ENCODE peak calls at places on chromosome 1, in seven cellular contexts. H is LHCN-M2; R is fibroblast of lung; W is brain microvascular endothelial cell; V is astrocyte of the cerebellum; G is stimulated activated effector memory CD8-positive, alpha-beta T cell treated with anti-CD3 and anti-CD28 coated beads, Interleukin-12 subunit alpha, Interleukin-12 subunit beta, amount 100 ng/mL, for 72 hours; P is cardiac septum. D is an unnamed sample.
A peak's percentile ranks its signal among the peaks of the same experiment; 100 is the strongest.

GRCh38 chr1:36365310-36365895 is 20.3 kb downstream of the STK40 start:
- DNase-seq in H (peak; percentile 85), V (no peak), R (peak; percentile 74), G (no peak), P (no peak), W (no peak), D (peak; percentile 56)

GRCh38 chr1:234841710-234842231 is 231.8 kb upstream of the IRF2BP2 start:
- DNase-seq in H (no peak), R (peak; percentile 53), G (no peak), P (no peak), W (no peak), V (no peak), D (peak; percentile 39)

GRCh38 chr1:17280894-17281293 is 27.1 kb upstream of the PADI4 start:
- DNase-seq in P (no peak), H (no peak), G (no peak), V (no peak), W (no peak), R (no peak), D (no peak)

GRCh38 chr1:32339363-32339978 is 3.4 kb upstream of the MARCKSL1 start:
- DNase-seq in V (no peak), R (peak; percentile 17), H (no peak), W (peak; percentile 78), P (no peak), G (no peak), D (peak; percentile 59)

GRCh38 chr1:2431503-2431902 is 19.1 kb upstream of the PEX10 start:
- DNase-seq in W (no peak), R (no peak), H (no peak), G (no peak), P (no peak), V (no peak), D (no peak)

GRCh38 chr1:52346653-52347052 is 19.4 kb downstream of the CC2D1B start:
- DNase-seq in V (no peak), H (no peak), W (no peak), G (no peak), R (no peak), P (no peak), D (no peak)

GRCh38 chr1:54289939-54290233 is 89.9 kb downstream of the MRPL37 start:
- DNase-seq in G (no peak), W (no peak), V (no peak), H (no peak), P (no peak), R (no peak), D (peak; percentile 46)

GRCh38 chr1:204073837-204074273 is 940 bp downstream of the SOX13 start:
- DNase-seq in G (no peak), P (no peak), W (no peak), R (peak; percentile 28), H (peak; percentile 17), V (no peak), D (peak; percentile 39)

GRCh38 chr1:11394592-11395229 is 84.2 kb upstream of the DISP3 start:
- DNase-seq in R (no peak), V (no peak), P (no peak), W (no peak), H (no peak), G (no peak), D (no peak)

GRCh38 chr1:218425647-218426342 is 80.7 kb downstream of the TGFB2 start:
- DNase-seq in V (no peak), P (no peak), W (peak; percentile 55), H (peak; percentile 68), G (no peak), R (peak; percentile 82), D (peak; percentile 78)

GRCh38 chr1:31532114-31532644 is 44.1 kb upstream of the TINAGL1 start:
- DNase-seq in P (no peak), G (no peak), V (no peak), H (no peak), W (no peak), R (no peak), D (no peak)

GRCh38 chr1:27968692-27969091 is 8.9 kb downstream of the XKR8 start:
- DNase-seq in W (peak; percentile 92), G (no peak), R (peak; percentile 92), V (peak; percentile 28), P (no peak), H (peak; percentile 90), D (peak; percentile 93)

GRCh38 chr1:212247179-212247721 is 38.0 kb upstream of the PPP2R5A start:
- DNase-seq in R (peak; percentile 57), W (peak; percentile 64), P (no peak), G (no peak), H (peak; percentile 29), V (no peak), D (peak; percentile 45)

GRCh38 chr1:67552336-67552759 is 122.1 kb upstream of the SERBP1 start:
- DNase-seq in V (no peak), H (no peak), W (no peak), G (no peak), R (no peak), P (no peak), D (no peak)